ENCODE peak calls at places on chromosomes 3 and 15, in five cellular contexts. Q is trophoblast cell, P is OCI-LY7, L is HCT116, A is PC-9. Y is an unnamed sample. For H3K4me1, the result is how much of the 10 kb centered on the place peaks cover.

GRCh38 chr3:71104090-71104489 is 479.4 kb downstream of the FOXP1 start:
- DNase-seq in Q (no peak), P (no peak), L (no peak), A (no peak), Y (no peak)

GRCh38 chr15:89367485-89368451 is 33.1 kb upstream of the POLG start:
- DNase-seq in Q (peak), P (no peak), L (no peak), A (no peak), Y (no peak)

GRCh38 chr3:141065841-141066592 is 14.9 kb downstream of the SPSB4 start:
- DNase-seq in Q (no peak), P (no peak), L (no peak), A (no peak), Y (no peak)

GRCh38 chr3:65846936-65847335 is 191.8 kb downstream of the MAGI1 start:
- DNase-seq in Q (no peak), P (no peak), L (no peak), A (no peak), Y (no peak)

GRCh38 chr15:55284461-55284860 is 5.2 kb downstream of the RAB27A start:
- DNase-seq in Q (no peak), P (no peak), L (no peak), A (no peak), Y (no peak)

GRCh38 chr3:144687862-144688261 is 716.2 kb downstream of the DIPK2A start:
- DNase-seq in Q (no peak), P (no peak), L (no peak), A (no peak), Y (no peak)

GRCh38 chr15:68634531-68634930 is 55.7 kb downstream of the CORO2B start:
- DNase-seq in Q (no peak), P (peak), L (no peak), A (no peak), Y (no peak)

GRCh38 chr3:66259721-66260255 is 39.0 kb downstream of the SLC25A26 start:
- DNase-seq in Q (no peak), P (no peak), L (no peak), A (no peak), Y (no peak)

GRCh38 chr3:39433642-39434041 is 27.1 kb downstream of the RPSA start:
- DNase-seq in Q (no peak), P (no peak), L (no peak), A (no peak), Y (no peak)

GRCh38 chr15:78909791-78910228 is 35.0 kb downstream of the CTSH start:
- DNase-seq in Q (no peak), P (peak), L (peak), A (no peak), Y (no peak)

GRCh38 chr15:66703540-66703941 is 1.5 kb downstream of the SMAD6 start:
- DNase-seq in Q (peak), P (peak), L (no peak), A (no peak), Y (no peak)

GRCh38 chr15:49622561-49622960 is 1.7 kb downstream of the DTWD1 start:
- DNase-seq in Q (no peak), P (no peak), L (no peak), A (no peak), Y (no peak)

DNA sequence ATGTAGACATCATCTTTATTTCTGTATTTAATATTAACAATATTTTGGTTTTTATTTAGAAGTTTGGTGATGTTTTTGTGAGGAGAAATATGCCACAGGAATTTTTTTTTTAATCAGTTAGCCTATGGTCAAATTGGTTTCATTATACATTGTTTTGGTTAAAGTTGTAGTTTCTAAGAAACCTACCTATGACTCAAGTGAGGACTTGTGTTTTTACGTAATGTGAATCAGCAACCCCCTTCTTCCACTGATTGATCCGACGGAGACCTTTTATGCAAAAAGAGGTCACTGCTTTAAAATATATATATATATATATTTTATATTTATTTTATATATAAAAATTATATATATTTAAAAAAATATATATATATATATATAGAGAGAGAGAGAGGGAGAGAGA is 698.1 kb downstream of the FHIT start:
- DNase-seq in Q (no peak), P (no peak), L (no peak), A (no peak), Y (no peak)
- H3K4me1 ChIP-seq in Q (under half), P (under half), L (under half), A (under half), Y (under half)

GRCh38 chr3:172180473-172180872 is 141.1 kb downstream of the FNDC3B start:
- DNase-seq in Q (no peak), P (no peak), L (no peak), A (no peak), Y (no peak)

GRCh38 chr3:172176385-172176784 is 137.0 kb downstream of the FNDC3B start:
- DNase-seq in Q (no peak), P (no peak), L (no peak), A (no peak), Y (no peak)

GRCh38 chr3:172179680-172180399 is 140.5 kb downstream of the FNDC3B start:
- DNase-seq in Q (no peak), P (no peak), L (no peak), A (peak), Y (no peak)

GRCh38 chr3:172177046-172177445 is 137.7 kb downstream of the FNDC3B start:
- DNase-seq in Q (no peak), P (no peak), L (no peak), A (no peak), Y (no peak)

DNA sequence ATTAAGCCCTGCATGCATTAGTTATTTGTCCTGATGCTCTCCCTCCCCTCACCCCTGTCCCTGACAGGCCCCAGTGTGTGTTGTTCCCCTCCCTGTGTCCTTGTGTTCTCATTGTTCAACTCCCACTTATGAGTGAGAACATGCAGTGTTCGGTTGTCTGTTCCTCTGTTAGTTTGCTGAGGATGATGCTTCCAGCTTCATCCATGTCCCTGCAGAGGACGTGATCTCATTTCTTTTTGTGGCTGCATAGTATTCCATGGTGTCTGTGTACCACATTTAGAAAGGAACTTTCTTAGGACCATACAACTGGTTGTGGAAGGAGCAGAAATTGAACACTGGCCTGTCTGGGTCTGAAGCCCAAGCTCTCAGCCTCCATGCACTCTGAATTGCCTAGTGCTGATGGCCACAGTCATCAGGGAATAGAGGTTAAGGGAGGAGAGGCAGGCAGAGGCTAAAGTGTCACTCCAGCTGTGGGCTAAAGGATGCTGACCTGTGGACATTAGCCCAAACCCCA is 138.5 kb downstream of the FNDC3B start:
- DNase-seq in Q (no peak), P (no peak), L (no peak), A (no peak), Y (no peak)
- H3K4me2 ChIP-seq in Q (no peak), P (no peak), L (no peak), A (no peak), Y (no peak)

DNA sequence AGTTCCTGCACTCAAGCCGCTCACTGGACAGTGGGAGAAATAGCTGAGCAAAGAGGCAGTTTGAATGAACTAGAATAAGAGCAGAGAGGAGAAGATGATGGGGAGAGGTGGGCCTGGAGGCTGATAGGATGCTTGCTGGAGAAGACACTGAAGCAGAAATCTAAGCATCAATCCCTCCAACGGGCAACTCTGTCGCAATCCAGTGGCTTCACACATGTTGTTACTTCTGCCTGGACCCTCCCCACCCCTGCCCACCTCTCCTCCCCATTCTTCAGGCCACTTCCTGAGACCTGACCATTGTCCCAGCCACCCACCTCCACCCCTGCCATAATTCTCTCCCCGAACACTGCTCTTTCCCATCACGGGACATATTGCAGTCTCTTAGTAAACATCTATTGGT is 76.0 kb downstream of the SRGAP3 start:
- DNase-seq in Q (no peak), P (no peak), L (no peak), A (no peak), Y (no peak)
- H3K27ac ChIP-seq in Q (no peak), P (no peak), L (no peak), A (no peak), Y (peak)

GRCh38 chr3:9803494-9803893 is 6.6 kb upstream of the TTLL3 start:
- DNase-seq in Q (no peak), P (no peak), L (no peak), A (no peak), Y (no peak)
- H3K4me1 ChIP-seq in Q (under half), P (under half), L (under half), A (under half), Y (under half)

GRCh38 chr3:172154768-172155649 is 115.6 kb downstream of the FNDC3B start:
- DNase-seq in Q (no peak), P (no peak), L (no peak), A (no peak), Y (no peak)
- H3K4me2 ChIP-seq in Q (no peak), P (no peak), L (no peak), A (peak), Y (no peak)

DNA sequence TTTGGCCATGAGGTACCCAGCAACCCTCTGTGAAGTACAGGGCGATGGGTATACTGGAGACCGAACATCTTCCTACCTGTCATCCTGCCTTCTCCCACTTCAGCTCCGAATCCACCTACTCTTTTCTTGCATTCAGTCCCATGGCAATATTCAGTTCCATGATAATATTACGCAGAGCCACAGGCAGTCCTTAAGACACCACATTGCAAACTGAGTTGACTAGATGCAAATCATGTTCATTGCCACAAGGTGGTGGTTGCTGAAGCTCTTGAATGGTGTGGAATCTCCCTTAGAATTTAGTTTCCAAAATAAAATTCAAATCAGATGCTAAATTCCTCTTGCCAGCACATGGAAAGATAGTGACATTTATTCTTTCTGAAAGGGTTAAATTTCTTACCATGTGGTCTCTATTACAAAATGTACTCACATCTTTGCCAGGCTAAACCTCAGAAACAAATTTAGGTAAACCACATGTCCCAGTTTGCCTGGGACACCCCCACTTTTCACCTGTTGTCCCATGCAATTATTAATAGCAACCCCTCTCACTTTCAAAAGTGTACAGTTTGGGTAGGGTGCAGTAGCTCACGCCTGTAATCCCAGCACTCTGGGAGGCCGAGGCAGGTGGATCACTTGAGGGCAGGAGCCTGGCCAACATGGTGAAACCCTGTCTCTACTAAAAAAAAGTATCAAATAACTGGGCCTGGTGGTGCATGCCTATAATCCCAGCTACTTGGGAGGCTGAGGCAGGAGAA is 1.7 kb upstream of the NME9 start:
- DNase-seq in Q (no peak), P (peak), L (no peak), A (no peak), Y (no peak)
- H3K27ac ChIP-seq in Q (no peak), P (no peak), L (no peak), A (no peak), Y (no peak)

GRCh38 chr3:43995929-43996378 is 245.7 kb upstream of the TOPAZ1 start:
- DNase-seq in Q (no peak), P (peak), L (no peak), A (peak), Y (no peak)

GRCh38 chr3:43997788-43998373 is 243.8 kb upstream of the TOPAZ1 start:
- DNase-seq in Q (no peak), P (peak), L (no peak), A (peak), Y (no peak)

GRCh38 chr3:43998374-43998840 is 243.3 kb upstream of the TOPAZ1 start:
- DNase-seq in Q (no peak), P (peak), L (no peak), A (no peak), Y (no peak)

GRCh38 chr3:43995078-43995928 is 246.4 kb upstream of the TOPAZ1 start:
- DNase-seq in Q (no peak), P (peak), L (no peak), A (peak), Y (no peak)

DNA sequence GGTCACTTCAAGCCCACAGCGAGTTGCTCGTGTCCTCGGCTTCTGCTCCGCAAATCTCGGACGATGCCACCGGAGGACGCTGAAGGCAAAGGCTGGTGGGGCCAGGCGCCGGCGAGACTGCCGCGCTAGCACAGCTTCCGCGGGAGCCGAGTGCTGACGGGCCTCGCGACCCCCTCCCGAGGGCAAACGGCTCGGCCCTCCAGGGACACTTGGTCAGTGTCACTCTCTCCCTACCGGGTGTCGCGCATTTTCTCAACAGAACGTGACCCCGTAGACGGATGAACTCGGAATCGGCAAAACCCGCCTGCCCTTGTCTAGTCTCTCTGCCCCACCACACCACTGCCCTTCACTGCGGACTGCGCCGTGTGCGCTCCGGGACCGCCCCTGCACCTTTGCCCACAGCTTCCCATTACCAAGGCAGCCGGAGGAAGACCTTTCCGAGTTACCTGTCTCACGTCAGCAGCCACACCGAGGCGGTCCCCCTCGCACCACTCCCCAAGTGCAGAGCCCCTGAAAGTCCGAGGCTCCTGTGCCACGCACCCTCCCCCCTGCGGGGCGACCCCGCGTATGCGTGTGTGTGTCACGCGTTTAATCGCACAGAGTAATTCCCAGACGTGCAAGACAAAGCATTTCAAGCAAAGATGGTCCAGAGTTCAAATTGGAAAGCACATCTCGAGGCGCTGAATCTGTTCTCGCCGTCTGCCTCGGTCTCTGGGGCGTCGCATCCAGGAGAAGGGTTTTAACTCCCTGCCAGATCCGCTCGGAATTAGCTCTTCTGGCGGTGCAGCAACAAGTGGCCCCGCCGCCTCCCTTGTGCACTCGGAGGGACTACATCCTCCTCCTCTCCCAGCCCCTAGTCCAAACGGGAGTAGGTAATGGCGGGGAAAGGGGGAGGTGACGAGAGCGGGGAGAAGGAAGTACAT is 245.0 kb upstream of the TOPAZ1 start:
- DNase-seq in Q (no peak), P (peak), L (no peak), A (peak), Y (no peak)
- H3K4me1 ChIP-seq in Q (under half), P (half or more), L (under half), A (under half), Y (under half)

Y was measured in keratinocyte.